ENCODE peak calls at places on chromosomes 12 and 14, in nine cellular contexts. T, F, H, G, K, W, S, V and U are unnamed samples.
A peak's percentile ranks its signal among the peaks of the same experiment; 100 is the strongest.

GRCh38 chr14:102523200-102524025 is 13.8 kb upstream of the ANKRD9 start:
- DNase-seq in K (no peak), W (no peak), H (no peak), F (no peak), V (no peak), S (no peak), T (no peak), G (peak; percentile 84), U (no peak)

GRCh38 chr12:95648990-95649791 is 97.9 kb upstream of the USP44 start:
- DNase-seq in V (no peak), H (peak; percentile 45), K (peak; percentile 81), F (peak; percentile 21), S (peak; percentile 94), G (no peak), T (no peak), W (no peak), U (no peak)

GRCh38 chr14:50397461-50398196 is 948 bp upstream of the CDKL1 start:
- DNase-seq in S (peak; percentile 25), T (no peak), F (no peak), V (no peak), W (no peak), K (no peak), H (no peak), G (peak; percentile 35), U (no peak)

GRCh38 chr12:17169726-17170471 is 563.9 kb upstream of the LMO3 start:
- DNase-seq in K (no peak), G (no peak), S (no peak), W (no peak), H (no peak), F (no peak), T (no peak), V (no peak), U (no peak)

GRCh38 chr14:74735113-74735512 is 22.2 kb downstream of the FCF1 start:
- DNase-seq in F (no peak), G (no peak), W (no peak), V (no peak), T (no peak), H (no peak), K (no peak), S (no peak), U (no peak)

GRCh38 chr12:47789712-47790489 is 16.9 kb downstream of the SLC48A1 start:
- DNase-seq in F (no peak), G (no peak), T (no peak), S (no peak), H (no peak), W (no peak), V (no peak), K (no peak), U (no peak)

GRCh38 chr14:104792101-104792884 is 3.3 kb downstream of the AKT1 start:
- DNase-seq in V (no peak), G (no peak), F (no peak), W (no peak), K (no peak), T (no peak), H (no peak), S (no peak), U (no peak)

GRCh38 chr12:14774944-14775651 is 28.2 kb downstream of the WBP11 start:
- DNase-seq in S (no peak), W (no peak), H (peak; percentile 44), V (no peak), F (peak; percentile 70), K (peak; percentile 63), G (peak; percentile 45), T (peak; percentile 34), U (peak; percentile 37)

GRCh38 chr12:93766802-93767523 is 89.8 kb downstream of the CRADD start:
- DNase-seq in T (no peak), V (no peak), S (peak; percentile 55), K (peak; percentile 75), G (peak; percentile 74), W (no peak), H (peak; percentile 60), F (peak; percentile 89), U (no peak)
- TF ChIP-seq CTCF in T (no peak), V (peak; percentile 36), S (peak; percentile 48), K (peak; percentile 56), G (peak; percentile 77), W (peak; percentile 69), H (peak; percentile 52), F (peak; percentile 73), U (peak; percentile 66)

DNA sequence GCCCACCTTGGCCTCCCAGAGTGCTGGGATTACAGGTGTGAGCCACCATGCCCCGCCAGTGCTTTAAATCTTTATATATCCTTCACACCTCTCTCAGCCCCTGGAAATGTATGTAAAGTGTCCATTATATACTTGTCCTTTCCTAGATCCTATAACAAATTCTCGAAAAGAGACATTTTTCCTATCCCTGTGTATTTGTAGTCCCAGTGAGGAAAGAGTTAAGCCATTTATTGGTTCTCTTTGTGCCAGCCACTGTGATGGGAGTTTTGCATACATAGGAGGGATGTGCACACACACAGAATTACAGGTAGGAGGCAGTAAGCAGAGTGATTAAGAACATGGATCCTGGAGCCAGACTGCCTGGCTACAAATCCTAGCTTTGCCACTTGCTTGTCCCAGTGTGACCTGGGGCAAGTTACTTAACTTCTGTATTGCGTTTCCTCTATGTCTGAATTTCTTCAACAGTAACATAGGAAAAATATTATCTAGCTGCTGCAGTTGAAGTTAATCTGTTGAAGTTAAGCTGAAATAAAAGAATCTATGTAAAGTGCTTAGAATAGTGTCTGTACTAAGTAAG is 2.1 kb upstream of the RABGGTA start:
- DNase-seq in G (peak; percentile 10), S (no peak), F (no peak), T (no peak), H (no peak), V (no peak), K (no peak), W (no peak), U (no peak)
- TF ChIP-seq CTCF in G (peak; percentile 14), S (no peak), F (no peak), T (no peak), H (no peak), V (no peak), K (no peak), W (peak; percentile 19), U (no peak)

GRCh38 chr12:94207467-94208432 is 59.4 kb downstream of the PLXNC1 start:
- DNase-seq in G (no peak), S (no peak), W (no peak), T (no peak), V (no peak), K (no peak), F (peak; percentile 66), H (peak; percentile 7), U (peak; percentile 22)

GRCh38 chr12:94211011-94211410 is 62.6 kb downstream of the PLXNC1 start:
- DNase-seq in H (no peak), T (no peak), S (no peak), G (no peak), K (no peak), W (no peak), V (no peak), F (peak; percentile 36), U (no peak)

GRCh38 chr12:94209240-94209639 is 60.9 kb downstream of the PLXNC1 start:
- DNase-seq in K (no peak), V (no peak), T (no peak), W (no peak), S (no peak), G (no peak), H (no peak), F (no peak), U (no peak)

GRCh38 chr12:94206886-94207285 is 58.5 kb downstream of the PLXNC1 start:
- DNase-seq in W (no peak), K (no peak), G (no peak), S (no peak), F (no peak), T (no peak), V (no peak), H (no peak), U (no peak)

DNA sequence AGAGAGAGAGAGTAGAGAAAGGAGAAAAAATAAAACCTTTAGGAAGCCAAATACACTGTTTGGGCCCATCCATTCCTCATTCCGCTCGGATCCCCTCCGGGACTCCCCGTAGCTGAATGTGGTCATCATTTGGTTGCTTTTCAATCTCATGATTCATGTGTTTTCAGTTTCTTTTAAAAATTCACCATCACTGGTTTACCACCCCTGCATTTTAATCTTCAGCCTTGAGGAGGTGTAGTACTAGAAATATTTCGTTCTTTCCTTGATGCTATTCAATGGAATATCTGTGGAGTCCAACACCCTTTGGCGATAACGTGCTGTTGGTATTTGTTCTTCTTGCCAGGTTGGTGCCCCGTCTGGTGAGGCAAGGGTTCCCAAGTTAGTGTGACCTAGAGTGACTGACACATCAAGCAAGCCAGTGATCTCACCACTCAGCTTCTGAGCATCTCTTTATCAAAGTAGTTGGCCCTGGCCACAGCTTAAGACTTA is 60.1 kb downstream of the PLXNC1 start:
- DNase-seq in W (no peak), S (no peak), V (no peak), F (no peak), H (no peak), G (no peak), T (peak; percentile 39), K (no peak), U (no peak)
- TF ChIP-seq CTCF in W (no peak), S (no peak), V (no peak), F (no peak), H (no peak), G (no peak), T (no peak), K (no peak), U (no peak)

DNA sequence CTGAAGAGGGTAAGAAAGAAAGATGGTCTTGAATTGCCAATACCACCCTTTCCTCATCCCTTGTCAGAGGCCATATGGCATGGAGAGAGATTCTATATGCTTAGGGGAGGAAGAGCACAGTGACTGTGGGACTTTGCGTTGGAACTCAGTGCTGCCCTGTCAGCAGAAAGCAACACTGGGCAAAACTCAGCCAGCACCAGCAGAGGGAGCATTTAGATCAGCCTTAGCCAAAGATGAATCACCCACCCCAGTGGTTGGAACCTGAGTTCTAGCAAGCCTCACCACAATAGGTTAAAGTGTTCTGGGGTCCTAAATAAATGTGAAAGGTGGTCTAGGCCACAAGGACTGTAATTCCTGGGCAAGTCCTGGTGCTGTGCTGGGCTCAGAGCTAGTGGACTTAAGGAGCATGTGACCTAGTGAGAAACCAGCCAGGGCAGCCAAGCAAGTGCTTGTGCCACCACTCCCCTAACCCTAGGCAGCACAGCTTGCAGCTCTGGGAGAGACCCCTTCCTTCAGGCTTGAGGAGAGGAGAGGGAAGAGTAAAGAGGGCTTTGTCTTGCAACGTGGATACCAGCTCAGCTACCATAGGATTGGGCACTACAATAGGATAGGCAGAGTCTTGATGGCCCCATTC is 11.4 kb upstream of the BCAT1 start:
- DNase-seq in V (no peak), H (peak; percentile 62), K (peak; percentile 42), W (no peak), F (peak; percentile 70), T (no peak), S (peak; percentile 19), G (peak; percentile 73), U (no peak)
- TF ChIP-seq CTCF in V (no peak), H (peak; percentile 73), K (peak; percentile 88), W (peak; percentile 33), F (peak; percentile 81), T (no peak), S (no peak), G (peak; percentile 79), U (no peak)